ENCODE peak calls at places on chromosomes 4 and X, in six cellular contexts. D is hepatocyte, F is uterus, L is astrocyte, P is pancreas, A is fibroblast of lung. B is an unnamed sample. For H3K27me3 and H3K4me1, the result is how much of the 10 kb centered on the place peaks cover.

GRCh38 chr4:21470531-21470930 is 478.0 kb downstream of the KCNIP4 start:
- DNase-seq in D (peak), F (no peak), L (peak), P (no peak), A (peak), B (no peak)

GRCh38 chrX:42930951-42931350 is 153.0 kb upstream of the PPP1R2C start:
- DNase-seq in D (no peak), F (no peak), L (no peak), P (no peak), A (no peak), B (no peak)

GRCh38 chr4:183342541-183343533 is 20.6 kb upstream of the CLDN24 start:
- DNase-seq in D (no peak), F (no peak), L (no peak), P (peak), A (no peak), B (peak)

GRCh38 chrX:136126892-136127406 is 20.4 kb upstream of the FHL1 start:
- DNase-seq in D (no peak), F (no peak), L (peak), P (no peak), A (peak), B (no peak)

GRCh38 chr4:2714071-2714770 is 41.9 kb downstream of the TNIP2 start:
- DNase-seq in D (no peak), F (no peak), L (peak), P (no peak), A (peak), B (no peak)

GRCh38 chrX:54415534-54416350 is 24.5 kb upstream of the TSR2 start:
- DNase-seq in D (no peak), F (no peak), L (peak), P (no peak), A (peak), B (no peak)

GRCh38 chrX:100609591-100609990 is 24.9 kb downstream of the TNMD start:
- DNase-seq in D (no peak), F (no peak), L (no peak), P (no peak), A (no peak), B (no peak)

GRCh38 chr4:113468165-113469022 is 293.1 kb downstream of the CAMK2D start:
- DNase-seq in D (peak), F (peak), L (peak), P (peak), A (peak), B (peak)

GRCh38 chrX:100512471-100512870 is 72.3 kb upstream of the TNMD start:
- DNase-seq in D (peak), F (no peak), L (no peak), P (no peak), A (peak), B (no peak)

GRCh38 chrX:133555796-133556458 is 140.6 kb upstream of the GPC4 start:
- DNase-seq in D (no peak), F (no peak), L (no peak), P (no peak), A (no peak), B (no peak)

GRCh38 chr4:124095596-124095995 is 616.9 kb downstream of the ANKRD50 start:
- DNase-seq in D (no peak), F (no peak), L (no peak), P (no peak), A (no peak), B (no peak)

GRCh38 chrX:149286940-149287349 is 218.2 kb downstream of the IDS start:
- DNase-seq in D (peak), F (no peak), L (peak), P (peak), A (peak), B (no peak)

GRCh38 chrX:122238801-122239200 is 945.3 kb upstream of the GRIA3 start:
- DNase-seq in D (no peak), F (no peak), L (peak), P (no peak), A (no peak), B (no peak)

GRCh38 chrX:150730719-150731118 is 37.5 kb downstream of the MTMR1 start:
- DNase-seq in D (no peak), F (no peak), L (peak), P (no peak), A (peak), B (no peak)

GRCh38 chr4:184897807-184898388 is 72.1 kb upstream of the ACSL1 start:
- DNase-seq in D (no peak), F (no peak), L (no peak), P (no peak), A (no peak), B (no peak)

GRCh38 chr4:132642196-132642817 is 506.8 kb upstream of the PCDH10 start:
- DNase-seq in D (peak), F (no peak), L (peak), P (peak), A (peak), B (no peak)

GRCh38 chr4:139738846-139739613 is 73.4 kb downstream of the MGST2 start:
- DNase-seq in D (no peak), F (no peak), L (no peak), P (no peak), A (no peak), B (no peak)

GRCh38 chrX:19549838-19550237 is 34.5 kb upstream of the MAP3K15 start:
- DNase-seq in D (no peak), F (no peak), L (no peak), P (no peak), A (no peak), B (no peak)

GRCh38 chrX:97882306-97882705 is 998.6 kb downstream of the RPA4 start:
- DNase-seq in D (peak), F (no peak), L (no peak), P (no peak), A (no peak), B (no peak)

GRCh38 chr4:113179996-113180395 is 130.5 kb downstream of the ANK2 start:
- DNase-seq in D (no peak), F (no peak), L (peak), P (no peak), A (peak), B (no peak)

GRCh38 chrX:46849933-46850332 is 13.1 kb downstream of the RP2 start:
- DNase-seq in D (no peak), F (no peak), L (no peak), P (no peak), A (no peak), B (no peak)

GRCh38 chr4:1534876-1535526 is 128.8 kb upstream of the NKX1-1 start:
- DNase-seq in D (no peak), F (no peak), L (no peak), P (no peak), A (no peak), B (peak)

GRCh38 chr4:73053974-73054480 is 15.5 kb downstream of the COX18 start:
- DNase-seq in D (no peak), F (no peak), L (peak), P (no peak), A (peak), B (no peak)

GRCh38 chrX:17860179-17860780 is 818 bp downstream of the RAI2 start:
- DNase-seq in D (no peak), F (peak), L (no peak), P (peak), A (no peak), B (peak)

GRCh38 chrX:50470103-50471031 is at the start of gene DGKK:
- DNase-seq in D (peak), F (no peak), L (no peak), P (no peak), A (no peak), B (no peak)
- H3K27me3 ChIP-seq in D (half or more), F (half or more), L (under half), P (under half), A (under half), B (half or more)

DNA sequence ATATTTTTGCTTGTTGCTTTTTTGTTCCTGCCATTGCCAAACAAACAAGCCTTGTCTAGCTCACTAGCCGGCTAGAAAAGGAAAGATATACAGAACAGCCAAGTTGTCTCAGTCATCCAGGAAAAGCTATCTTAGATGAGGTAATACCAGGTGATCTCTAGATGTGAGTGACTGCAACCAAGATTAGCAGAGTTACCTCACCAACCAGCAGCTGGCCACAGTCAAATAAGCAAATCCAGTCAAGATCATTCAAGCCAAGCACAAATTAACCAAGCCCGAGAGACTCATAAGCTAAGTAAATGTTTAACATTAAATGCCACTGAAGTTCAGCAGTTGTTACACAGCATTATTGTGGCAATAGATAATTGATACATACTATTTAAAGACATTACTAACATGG is 108.6 kb downstream of the CENPC start:
- DNase-seq in D (peak), F (no peak), L (peak), P (no peak), A (no peak), B (no peak)
- H3K27ac ChIP-seq in D (peak), F (no peak), L (no peak), P (no peak), A (no peak), B (peak)

DNA sequence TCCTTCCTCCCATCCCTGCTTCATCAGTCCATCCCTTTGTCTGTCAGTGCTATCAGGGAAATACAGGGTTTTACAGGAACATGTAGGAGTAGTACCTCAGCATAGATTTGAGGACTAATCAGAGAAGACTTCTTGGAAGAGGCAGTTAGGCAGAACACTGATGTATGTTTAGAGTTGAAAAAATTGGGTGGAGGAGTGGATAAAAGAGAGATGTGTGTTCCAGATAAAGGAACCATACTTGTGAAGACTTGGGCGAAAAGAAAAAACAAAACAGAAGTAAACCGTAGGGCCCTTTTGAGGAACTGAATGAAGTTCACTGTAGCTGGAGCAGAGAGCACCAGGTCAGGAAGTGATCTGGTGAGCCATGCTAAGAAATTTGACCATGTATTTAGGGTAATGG is 32.2 kb downstream of the AFF1 start:
- DNase-seq in D (no peak), F (no peak), L (no peak), P (no peak), A (no peak), B (no peak)
- H3K4me1 ChIP-seq in D (under half), F (under half), L (under half), P (under half), A (under half), B (under half)

DNA sequence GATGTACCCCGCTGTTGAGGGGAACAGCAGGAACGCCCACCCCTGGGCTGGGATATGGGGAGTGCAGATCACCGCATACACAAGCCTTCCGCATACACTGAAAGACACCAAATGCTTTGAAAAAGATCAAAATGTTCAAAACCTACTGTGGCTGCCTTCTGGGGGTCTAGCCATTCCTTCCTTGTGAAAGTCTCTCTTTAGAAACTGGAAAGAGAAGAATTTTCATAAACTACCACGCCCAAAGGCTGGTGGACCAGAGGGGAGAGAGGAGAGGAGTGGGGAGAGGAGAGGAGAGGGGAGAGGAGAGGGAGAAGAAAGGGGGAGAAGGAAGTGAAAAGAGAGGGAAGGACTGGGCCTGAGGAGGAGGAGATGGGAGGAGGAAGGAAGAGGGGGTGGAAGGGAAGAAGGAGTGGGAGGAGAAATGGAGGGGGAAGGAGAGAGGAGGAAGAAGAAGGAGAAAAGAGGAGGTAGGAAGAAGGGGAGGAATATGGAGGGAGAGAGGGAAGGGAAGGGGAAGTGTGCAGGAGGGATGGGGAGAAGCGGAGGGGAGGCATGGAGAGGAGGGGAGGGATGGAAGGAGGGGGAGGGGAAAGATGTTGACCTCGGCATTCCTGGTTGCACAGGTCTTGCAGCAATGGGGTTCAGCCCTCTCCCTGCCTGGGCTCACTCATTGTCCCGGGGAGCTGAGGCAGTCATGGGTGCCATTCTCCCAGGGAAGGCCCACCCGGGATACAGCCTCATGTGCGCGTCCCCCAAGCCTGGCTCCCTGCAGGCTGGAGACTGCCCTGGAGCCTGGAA is 5.5 kb upstream of the HMX1 start:
- DNase-seq in D (no peak), F (no peak), L (no peak), P (no peak), A (no peak), B (no peak)
- H3K27me3 ChIP-seq in D (half or more), F (under half), L (under half), P (under half), A (under half), B (under half)

GRCh38 chr4:98630804-98631454 is 27.5 kb downstream of the TSPAN5 start:
- DNase-seq in D (no peak), F (no peak), L (no peak), P (no peak), A (no peak), B (no peak)
- H3K27ac ChIP-seq in D (no peak), F (peak), L (no peak), P (no peak), A (no peak), B (no peak)

GRCh38 chr4:118803253-118803652 is 32.7 kb downstream of the SEC24D start:
- DNase-seq in D (no peak), F (no peak), L (no peak), P (no peak), A (no peak), B (no peak)

GRCh38 chr4:118811008-118811764 is 24.7 kb downstream of the SEC24D start:
- DNase-seq in D (no peak), F (peak), L (peak), P (no peak), A (peak), B (no peak)

GRCh38 chr4:118801895-118802575 is 33.9 kb downstream of the SEC24D start:
- DNase-seq in D (no peak), F (no peak), L (no peak), P (no peak), A (no peak), B (no peak)

GRCh38 chr4:118811832-118812231 is 24.1 kb downstream of the SEC24D start:
- DNase-seq in D (no peak), F (no peak), L (no peak), P (peak), A (no peak), B (no peak)

GRCh38 chr4:118807659-118808058 is 28.3 kb downstream of the SEC24D start:
- DNase-seq in D (no peak), F (no peak), L (no peak), P (no peak), A (no peak), B (no peak)
- H3K4me1 ChIP-seq in D (under half), F (under half), L (under half), P (under half), A (under half), B (under half)